ENCODE peak calls at places on chromosomes 12 and 14, in eight cellular contexts. One of them, this sample, is unnamed.

GRCh38 chr14:43579743-43580142 is 927.3 kb downstream of the FSCB start:
- DNase-seq in PC-3: peak; percentile 35
- DNase-seq in neural progenitor cell: no peak
- DNase-seq in GM23338: no peak
- DNase-seq in MM.1S: no peak
- DNase-seq in OCI-LY7: no peak
- DNase-seq in hepatocyte: no peak
- DNase-seq in HCT116: no peak
- DNase-seq in this sample: no peak

GRCh38 chr14:104066279-104066678 is 19.2 kb upstream of the ASPG start:
- DNase-seq in HCT116: no peak
- DNase-seq in neural progenitor cell: no peak
- DNase-seq in MM.1S: no peak
- DNase-seq in hepatocyte: no peak
- DNase-seq in OCI-LY7: no peak
- DNase-seq in GM23338: no peak
- DNase-seq in PC-3: no peak
- DNase-seq in this sample: no peak

GRCh38 chr14:59492419-59492818 is 8.1 kb downstream of the JKAMP start:
- DNase-seq in hepatocyte: no peak
- DNase-seq in GM23338: no peak
- DNase-seq in neural progenitor cell: no peak
- DNase-seq in PC-3: no peak
- DNase-seq in HCT116: no peak
- DNase-seq in OCI-LY7: no peak
- DNase-seq in MM.1S: no peak
- DNase-seq in this sample: no peak

GRCh38 chr14:39957290-39957689 is 525.1 kb upstream of the FBXO33 start:
- DNase-seq in HCT116: no peak
- DNase-seq in GM23338: no peak
- DNase-seq in MM.1S: peak; percentile 26
- DNase-seq in hepatocyte: no peak
- DNase-seq in PC-3: no peak
- DNase-seq in OCI-LY7: no peak
- DNase-seq in neural progenitor cell: no peak
- DNase-seq in this sample: no peak

GRCh38 chr12:47782372-47782770 is 9.3 kb downstream of the SLC48A1 start:
- DNase-seq in PC-3: no peak
- DNase-seq in neural progenitor cell: no peak
- DNase-seq in MM.1S: no peak
- DNase-seq in OCI-LY7: no peak
- DNase-seq in GM23338: no peak
- DNase-seq in hepatocyte: peak; percentile 32
- DNase-seq in HCT116: no peak
- DNase-seq in this sample: no peak

GRCh38 chr14:68977741-68978549 is 1.2 kb downstream of the ACTN1 start:
- DNase-seq in HCT116: no peak
- DNase-seq in OCI-LY7: no peak
- DNase-seq in MM.1S: no peak
- DNase-seq in PC-3: peak; percentile 95
- DNase-seq in GM23338: peak; percentile 80
- DNase-seq in neural progenitor cell: peak; percentile 75
- DNase-seq in hepatocyte: peak; percentile 75
- DNase-seq in this sample: peak; percentile 89

GRCh38 chr12:14256555-14257169 is 108.8 kb upstream of the ATF7IP start:
- DNase-seq in GM23338: peak; percentile 92
- DNase-seq in HCT116: peak; percentile 80
- DNase-seq in OCI-LY7: peak; percentile 94
- DNase-seq in PC-3: peak; percentile 81
- DNase-seq in neural progenitor cell: peak; percentile 77
- DNase-seq in hepatocyte: peak; percentile 82
- DNase-seq in MM.1S: peak; percentile 52
- DNase-seq in this sample: peak; percentile 92

GRCh38 chr14:35236806-35237205 is 55.4 kb upstream of the PSMA6 start:
- DNase-seq in GM23338: no peak
- DNase-seq in PC-3: no peak
- DNase-seq in hepatocyte: no peak
- DNase-seq in MM.1S: no peak
- DNase-seq in neural progenitor cell: no peak
- DNase-seq in OCI-LY7: no peak
- DNase-seq in HCT116: no peak
- DNase-seq in this sample: no peak

GRCh38 chr12:70619471-70620152 is 17.6 kb downstream of the PTPRB start:
- DNase-seq in HCT116: no peak
- DNase-seq in PC-3: peak; percentile 15
- DNase-seq in neural progenitor cell: no peak
- DNase-seq in OCI-LY7: no peak
- DNase-seq in GM23338: no peak
- DNase-seq in hepatocyte: no peak
- DNase-seq in MM.1S: no peak
- DNase-seq in this sample: peak; percentile 42

GRCh38 chr14:49989980-49990379 is 97.1 kb downstream of the ARF6 start:
- DNase-seq in GM23338: no peak
- DNase-seq in OCI-LY7: no peak
- DNase-seq in PC-3: no peak
- DNase-seq in neural progenitor cell: no peak
- DNase-seq in HCT116: no peak
- DNase-seq in MM.1S: no peak
- DNase-seq in hepatocyte: no peak
- DNase-seq in this sample: no peak

GRCh38 chr14:57957441-57957840 is 91.5 kb upstream of the SLC35F4 start:
- DNase-seq in GM23338: no peak
- DNase-seq in neural progenitor cell: no peak
- DNase-seq in MM.1S: no peak
- DNase-seq in hepatocyte: no peak
- DNase-seq in OCI-LY7: no peak
- DNase-seq in PC-3: no peak
- DNase-seq in HCT116: no peak
- DNase-seq in this sample: no peak

GRCh38 chr12:27966870-27967269 is 5.7 kb downstream of the PTHLH start:
- DNase-seq in OCI-LY7: no peak
- DNase-seq in hepatocyte: peak; percentile 9
- DNase-seq in neural progenitor cell: no peak
- DNase-seq in MM.1S: no peak
- DNase-seq in PC-3: peak; percentile 100
- DNase-seq in HCT116: peak; percentile 82
- DNase-seq in GM23338: no peak
- DNase-seq in this sample: peak; percentile 96

GRCh38 chr12:33514893-33515292 is 75.3 kb upstream of the SYT10 start:
- DNase-seq in PC-3: peak; percentile 14
- DNase-seq in GM23338: peak; percentile 60
- DNase-seq in MM.1S: no peak
- DNase-seq in neural progenitor cell: peak; percentile 15
- DNase-seq in HCT116: no peak
- DNase-seq in hepatocyte: no peak
- DNase-seq in OCI-LY7: no peak
- DNase-seq in this sample: no peak

GRCh38 chr12:97229036-97229435 is 233.6 kb upstream of the RMST start:
- DNase-seq in GM23338: no peak
- DNase-seq in hepatocyte: no peak
- DNase-seq in PC-3: no peak
- DNase-seq in MM.1S: no peak
- DNase-seq in neural progenitor cell: no peak
- DNase-seq in OCI-LY7: no peak
- DNase-seq in HCT116: no peak
- DNase-seq in this sample: no peak

GRCh38 chr12:44317651-44318126 is 481.8 kb downstream of the TMEM117 start:
- DNase-seq in PC-3: peak; percentile 57
- DNase-seq in GM23338: peak; percentile 76
- DNase-seq in neural progenitor cell: peak; percentile 65
- DNase-seq in OCI-LY7: peak; percentile 24
- DNase-seq in hepatocyte: peak; percentile 43
- DNase-seq in MM.1S: peak; percentile 57
- DNase-seq in HCT116: peak; percentile 15
- DNase-seq in this sample: peak; percentile 60

GRCh38 chr14:67396381-67396965 is 15.5 kb downstream of the PLEK2 start:
- DNase-seq in hepatocyte: no peak
- DNase-seq in MM.1S: no peak
- DNase-seq in HCT116: no peak
- DNase-seq in PC-3: no peak
- DNase-seq in GM23338: peak; percentile 19
- DNase-seq in neural progenitor cell: no peak
- DNase-seq in OCI-LY7: no peak
- DNase-seq in this sample: peak; percentile 25

GRCh38 chr12:5171701-5172100 is 128.0 kb downstream of the KCNA5 start:
- DNase-seq in hepatocyte: peak; percentile 71
- DNase-seq in GM23338: peak; percentile 84
- DNase-seq in HCT116: peak; percentile 23
- DNase-seq in PC-3: peak; percentile 46
- DNase-seq in MM.1S: peak; percentile 25
- DNase-seq in neural progenitor cell: peak; percentile 72
- DNase-seq in OCI-LY7: peak; percentile 4
- DNase-seq in this sample: peak; percentile 67

GRCh38 chr12:113722747-113723146 is 243.4 kb downstream of the RBM19 start:
- DNase-seq in MM.1S: no peak
- DNase-seq in HCT116: no peak
- DNase-seq in neural progenitor cell: no peak
- DNase-seq in GM23338: no peak
- DNase-seq in OCI-LY7: no peak
- DNase-seq in PC-3: no peak
- DNase-seq in hepatocyte: no peak
- DNase-seq in this sample: no peak

DNA sequence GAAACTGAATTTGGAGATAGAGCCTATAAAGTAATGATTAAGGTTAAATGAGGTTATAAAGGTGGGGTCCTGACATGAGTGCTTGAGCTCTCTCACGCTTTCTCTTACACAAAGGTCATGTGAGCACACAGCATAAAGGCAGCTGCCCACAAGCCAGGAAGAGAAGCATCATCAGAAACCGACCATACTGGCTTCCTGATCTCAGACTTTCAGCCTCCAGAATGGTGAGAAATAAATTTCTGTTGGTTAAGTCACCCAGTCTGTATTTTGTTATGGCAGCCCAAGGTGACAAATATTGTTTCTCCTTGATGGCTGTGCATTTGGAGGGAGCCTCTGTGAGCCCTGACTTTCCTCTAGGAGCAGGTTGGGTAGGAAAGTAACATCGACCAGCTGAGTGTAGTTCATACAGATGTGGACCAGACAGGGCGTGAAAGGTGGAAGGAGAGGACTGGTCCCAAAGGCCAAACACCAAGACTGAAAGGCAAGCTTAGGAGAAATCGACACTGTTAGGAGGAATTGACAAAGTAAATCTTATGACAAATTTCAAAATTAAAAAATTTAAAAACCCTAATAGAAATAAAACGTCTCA is 97.6 kb upstream of the SLC38A2 start:
- DNase-seq in PC-3: no peak
- DNase-seq in GM23338: no peak
- DNase-seq in HCT116: no peak
- DNase-seq in neural progenitor cell: no peak
- DNase-seq in hepatocyte: no peak
- DNase-seq in OCI-LY7: no peak
- DNase-seq in MM.1S: peak; percentile 67
- DNase-seq in this sample: no peak
- TF ChIP-seq EZH2phosphoT487 in PC-3: no peak
- TF ChIP-seq EZH2phosphoT487 in GM23338: no peak
- TF ChIP-seq EZH2phosphoT487 in HCT116: no peak
- TF ChIP-seq EZH2phosphoT487 in neural progenitor cell: no peak
- TF ChIP-seq EZH2phosphoT487 in hepatocyte: no peak
- TF ChIP-seq EZH2phosphoT487 in OCI-LY7: no peak
- TF ChIP-seq EZH2phosphoT487 in MM.1S: no peak
- TF ChIP-seq EZH2phosphoT487 in this sample: no peak

DNA sequence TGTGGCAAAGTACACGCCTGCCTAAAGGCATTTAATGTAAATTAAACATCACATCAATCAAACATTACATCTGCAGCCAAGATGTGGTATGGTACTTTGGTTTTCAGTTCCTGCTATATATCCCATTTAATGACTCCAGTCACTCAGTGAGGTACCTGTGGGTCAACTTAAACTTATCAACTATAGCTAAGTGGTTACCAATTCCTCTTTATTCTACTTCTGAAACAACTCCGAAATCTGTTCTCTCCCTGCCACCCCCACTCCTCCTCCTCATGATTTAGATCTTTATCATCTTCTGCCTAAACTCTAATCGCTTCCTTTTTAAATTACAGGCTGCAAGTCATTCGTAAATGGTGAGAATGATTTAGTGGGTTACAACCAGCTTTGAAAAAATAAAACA is 57.9 kb downstream of the BCL2L14 start:
- DNase-seq in MM.1S: no peak
- DNase-seq in hepatocyte: no peak
- DNase-seq in OCI-LY7: no peak
- DNase-seq in GM23338: no peak
- DNase-seq in HCT116: no peak
- DNase-seq in PC-3: no peak
- DNase-seq in neural progenitor cell: no peak
- DNase-seq in this sample: no peak
- H3K4me2 ChIP-seq in MM.1S: no peak overlapping the region
- H3K4me2 ChIP-seq in hepatocyte: no peak overlapping the region
- H3K4me2 ChIP-seq in OCI-LY7: no peak overlapping the region
- H3K4me2 ChIP-seq in GM23338: no peak overlapping the region
- H3K4me2 ChIP-seq in HCT116: no peak overlapping the region
- H3K4me2 ChIP-seq in PC-3: no peak overlapping the region
- H3K4me2 ChIP-seq in neural progenitor cell: no peak overlapping the region
- H3K4me2 ChIP-seq in this sample: no peak overlapping the region

GRCh38 chr14:36605506-36605857 is 23.1 kb upstream of the NKX2-8 start:
- DNase-seq in GM23338: peak; percentile 73
- DNase-seq in hepatocyte: no peak
- DNase-seq in HCT116: no peak
- DNase-seq in MM.1S: no peak
- DNase-seq in OCI-LY7: no peak
- DNase-seq in neural progenitor cell: no peak
- DNase-seq in PC-3: peak; percentile 60
- DNase-seq in this sample: peak; percentile 51
- TF ChIP-seq EZH2phosphoT487 in GM23338: no peak
- TF ChIP-seq EZH2phosphoT487 in hepatocyte: no peak
- TF ChIP-seq EZH2phosphoT487 in HCT116: no peak
- TF ChIP-seq EZH2phosphoT487 in MM.1S: no peak
- TF ChIP-seq EZH2phosphoT487 in OCI-LY7: no peak
- TF ChIP-seq EZH2phosphoT487 in neural progenitor cell: no peak
- TF ChIP-seq EZH2phosphoT487 in PC-3: no peak
- TF ChIP-seq EZH2phosphoT487 in this sample: no peak

GRCh38 chr12:89391726-89392336 is 39.5 kb upstream of the DUSP6 start:
- DNase-seq in OCI-LY7: no peak
- DNase-seq in GM23338: no peak
- DNase-seq in PC-3: no peak
- DNase-seq in MM.1S: no peak
- DNase-seq in neural progenitor cell: no peak
- DNase-seq in hepatocyte: no peak
- DNase-seq in HCT116: no peak
- DNase-seq in this sample: no peak

GRCh38 chr12:89390802-89391673 is 38.7 kb upstream of the DUSP6 start:
- DNase-seq in HCT116: no peak
- DNase-seq in GM23338: no peak
- DNase-seq in PC-3: peak; percentile 78
- DNase-seq in OCI-LY7: no peak
- DNase-seq in neural progenitor cell: no peak
- DNase-seq in MM.1S: no peak
- DNase-seq in hepatocyte: peak; percentile 40
- DNase-seq in this sample: peak; percentile 84

GRCh38 chr12:89392401-89392800 is 40.1 kb upstream of the DUSP6 start:
- DNase-seq in hepatocyte: no peak
- DNase-seq in PC-3: no peak
- DNase-seq in MM.1S: no peak
- DNase-seq in OCI-LY7: no peak
- DNase-seq in neural progenitor cell: no peak
- DNase-seq in HCT116: no peak
- DNase-seq in GM23338: no peak
- DNase-seq in this sample: no peak

GRCh38 chr12:89393551-89394121 is 41.3 kb upstream of the DUSP6 start:
- DNase-seq in OCI-LY7: no peak
- DNase-seq in GM23338: no peak
- DNase-seq in MM.1S: no peak
- DNase-seq in hepatocyte: no peak
- DNase-seq in PC-3: no peak
- DNase-seq in neural progenitor cell: no peak
- DNase-seq in HCT116: no peak
- DNase-seq in this sample: no peak

GRCh38 chr12:89389755-89390661 is 37.7 kb upstream of the DUSP6 start:
- DNase-seq in MM.1S: no peak
- DNase-seq in PC-3: no peak
- DNase-seq in HCT116: no peak
- DNase-seq in hepatocyte: peak; percentile 40
- DNase-seq in OCI-LY7: no peak
- DNase-seq in GM23338: no peak
- DNase-seq in neural progenitor cell: no peak
- DNase-seq in this sample: no peak
- H3K4me2 ChIP-seq in MM.1S: no peak overlapping the region
- H3K4me2 ChIP-seq in PC-3: peak overlapping the region; percentile 12
- H3K4me2 ChIP-seq in HCT116: no peak overlapping the region
- H3K4me2 ChIP-seq in hepatocyte: peak overlapping the region; percentile 1
- H3K4me2 ChIP-seq in OCI-LY7: no peak overlapping the region
- H3K4me2 ChIP-seq in GM23338: no peak overlapping the region
- H3K4me2 ChIP-seq in neural progenitor cell: no peak overlapping the region
- H3K4me2 ChIP-seq in this sample: no peak overlapping the region